ENCODE peak calls at places on chromosomes 12 and 14, in ten cellular contexts. One of them, this sample, is unnamed.

GRCh38 chr12:132631357-132632065 is 12.9 kb downstream of the P2RX2 start:
- DNase-seq in CD4-positive, CD25-positive, alpha-beta regulatory T cell: no peak
- DNase-seq in activated CD8-positive, alpha-beta T cell treated with anti-CD3 and anti-CD28 coated beads, Interleukin-2, amount 10 ng/mL, durations not matched to agents 7 days and 5 days: no peak
- DNase-seq in stimulated activated CD4-positive, alpha-beta T cell treated with anti-CD3 and anti-CD28 coated beads, Interleukin-1b, Interleukin-23, amount 100 ng/mL, for 48 hours: no peak
- DNase-seq in hypothalamus: no peak
- DNase-seq in effector memory CD8-positive, alpha-beta T cell: no peak
- DNase-seq in nephron progenitor cell: no peak
- DNase-seq in H7: peak
- DNase-seq in NCI-H146: no peak
- DNase-seq in HTR-8/SVneo: no peak
- DNase-seq in this sample: no peak

GRCh38 chr14:104051092-104051813 is 34.2 kb upstream of the ASPG start:
- DNase-seq in NCI-H146: no peak
- DNase-seq in H7: no peak
- DNase-seq in activated CD8-positive, alpha-beta T cell treated with anti-CD3 and anti-CD28 coated beads, Interleukin-2, amount 10 ng/mL, durations not matched to agents 7 days and 5 days: no peak
- DNase-seq in hypothalamus: no peak
- DNase-seq in CD4-positive, CD25-positive, alpha-beta regulatory T cell: no peak
- DNase-seq in effector memory CD8-positive, alpha-beta T cell: no peak
- DNase-seq in HTR-8/SVneo: no peak
- DNase-seq in nephron progenitor cell: no peak
- DNase-seq in stimulated activated CD4-positive, alpha-beta T cell treated with anti-CD3 and anti-CD28 coated beads, Interleukin-1b, Interleukin-23, amount 100 ng/mL, for 48 hours: no peak
- DNase-seq in this sample: no peak

GRCh38 chr12:104756901-104757300 is 201.2 kb downstream of the SLC41A2 start:
- DNase-seq in stimulated activated CD4-positive, alpha-beta T cell treated with anti-CD3 and anti-CD28 coated beads, Interleukin-1b, Interleukin-23, amount 100 ng/mL, for 48 hours: no peak
- DNase-seq in CD4-positive, CD25-positive, alpha-beta regulatory T cell: no peak
- DNase-seq in effector memory CD8-positive, alpha-beta T cell: no peak
- DNase-seq in HTR-8/SVneo: no peak
- DNase-seq in NCI-H146: no peak
- DNase-seq in hypothalamus: no peak
- DNase-seq in H7: peak
- DNase-seq in activated CD8-positive, alpha-beta T cell treated with anti-CD3 and anti-CD28 coated beads, Interleukin-2, amount 10 ng/mL, durations not matched to agents 7 days and 5 days: no peak
- DNase-seq in nephron progenitor cell: no peak
- DNase-seq in this sample: no peak

GRCh38 chr12:109240365-109240764 is 68.7 kb downstream of the FOXN4 start:
- DNase-seq in hypothalamus: no peak
- DNase-seq in stimulated activated CD4-positive, alpha-beta T cell treated with anti-CD3 and anti-CD28 coated beads, Interleukin-1b, Interleukin-23, amount 100 ng/mL, for 48 hours: no peak
- DNase-seq in HTR-8/SVneo: no peak
- DNase-seq in nephron progenitor cell: no peak
- DNase-seq in H7: no peak
- DNase-seq in CD4-positive, CD25-positive, alpha-beta regulatory T cell: no peak
- DNase-seq in effector memory CD8-positive, alpha-beta T cell: no peak
- DNase-seq in NCI-H146: no peak
- DNase-seq in activated CD8-positive, alpha-beta T cell treated with anti-CD3 and anti-CD28 coated beads, Interleukin-2, amount 10 ng/mL, durations not matched to agents 7 days and 5 days: no peak
- DNase-seq in this sample: no peak

GRCh38 chr12:130214686-130215370 is 52.6 kb downstream of the FZD10 start:
- DNase-seq in effector memory CD8-positive, alpha-beta T cell: no peak
- DNase-seq in CD4-positive, CD25-positive, alpha-beta regulatory T cell: no peak
- DNase-seq in HTR-8/SVneo: no peak
- DNase-seq in stimulated activated CD4-positive, alpha-beta T cell treated with anti-CD3 and anti-CD28 coated beads, Interleukin-1b, Interleukin-23, amount 100 ng/mL, for 48 hours: no peak
- DNase-seq in NCI-H146: no peak
- DNase-seq in H7: peak
- DNase-seq in activated CD8-positive, alpha-beta T cell treated with anti-CD3 and anti-CD28 coated beads, Interleukin-2, amount 10 ng/mL, durations not matched to agents 7 days and 5 days: no peak
- DNase-seq in hypothalamus: no peak
- DNase-seq in nephron progenitor cell: no peak
- DNase-seq in this sample: no peak

GRCh38 chr12:27733052-27733656 is 22.5 kb downstream of the MRPS35 start:
- DNase-seq in nephron progenitor cell: peak
- DNase-seq in NCI-H146: peak
- DNase-seq in H7: peak
- DNase-seq in CD4-positive, CD25-positive, alpha-beta regulatory T cell: peak
- DNase-seq in activated CD8-positive, alpha-beta T cell treated with anti-CD3 and anti-CD28 coated beads, Interleukin-2, amount 10 ng/mL, durations not matched to agents 7 days and 5 days: peak
- DNase-seq in stimulated activated CD4-positive, alpha-beta T cell treated with anti-CD3 and anti-CD28 coated beads, Interleukin-1b, Interleukin-23, amount 100 ng/mL, for 48 hours: no peak
- DNase-seq in effector memory CD8-positive, alpha-beta T cell: peak
- DNase-seq in hypothalamus: no peak
- DNase-seq in HTR-8/SVneo: peak
- DNase-seq in this sample: peak

GRCh38 chr12:46372131-46372851 is at the start of gene SLC38A2:
- DNase-seq in activated CD8-positive, alpha-beta T cell treated with anti-CD3 and anti-CD28 coated beads, Interleukin-2, amount 10 ng/mL, durations not matched to agents 7 days and 5 days: peak
- DNase-seq in stimulated activated CD4-positive, alpha-beta T cell treated with anti-CD3 and anti-CD28 coated beads, Interleukin-1b, Interleukin-23, amount 100 ng/mL, for 48 hours: peak
- DNase-seq in CD4-positive, CD25-positive, alpha-beta regulatory T cell: peak
- DNase-seq in NCI-H146: peak
- DNase-seq in nephron progenitor cell: peak
- DNase-seq in effector memory CD8-positive, alpha-beta T cell: peak
- DNase-seq in hypothalamus: peak
- DNase-seq in H7: peak
- DNase-seq in HTR-8/SVneo: peak
- DNase-seq in this sample: peak

GRCh38 chr12:93230311-93230689 is 147.4 kb upstream of the NUDT4 start:
- DNase-seq in hypothalamus: no peak
- DNase-seq in effector memory CD8-positive, alpha-beta T cell: no peak
- DNase-seq in NCI-H146: no peak
- DNase-seq in CD4-positive, CD25-positive, alpha-beta regulatory T cell: no peak
- DNase-seq in nephron progenitor cell: no peak
- DNase-seq in activated CD8-positive, alpha-beta T cell treated with anti-CD3 and anti-CD28 coated beads, Interleukin-2, amount 10 ng/mL, durations not matched to agents 7 days and 5 days: no peak
- DNase-seq in H7: no peak
- DNase-seq in HTR-8/SVneo: no peak
- DNase-seq in stimulated activated CD4-positive, alpha-beta T cell treated with anti-CD3 and anti-CD28 coated beads, Interleukin-1b, Interleukin-23, amount 100 ng/mL, for 48 hours: no peak
- DNase-seq in this sample: no peak

GRCh38 chr14:99230271-99231141 is 41.5 kb downstream of the BCL11B start:
- DNase-seq in stimulated activated CD4-positive, alpha-beta T cell treated with anti-CD3 and anti-CD28 coated beads, Interleukin-1b, Interleukin-23, amount 100 ng/mL, for 48 hours: peak
- DNase-seq in CD4-positive, CD25-positive, alpha-beta regulatory T cell: peak
- DNase-seq in H7: peak
- DNase-seq in nephron progenitor cell: no peak
- DNase-seq in NCI-H146: no peak
- DNase-seq in effector memory CD8-positive, alpha-beta T cell: peak
- DNase-seq in HTR-8/SVneo: no peak
- DNase-seq in activated CD8-positive, alpha-beta T cell treated with anti-CD3 and anti-CD28 coated beads, Interleukin-2, amount 10 ng/mL, durations not matched to agents 7 days and 5 days: peak
- DNase-seq in hypothalamus: no peak
- DNase-seq in this sample: no peak

GRCh38 chr12:120529641-120530314 is 820 bp upstream of the COQ5 start:
- DNase-seq in nephron progenitor cell: no peak
- DNase-seq in NCI-H146: peak
- DNase-seq in effector memory CD8-positive, alpha-beta T cell: no peak
- DNase-seq in CD4-positive, CD25-positive, alpha-beta regulatory T cell: no peak
- DNase-seq in activated CD8-positive, alpha-beta T cell treated with anti-CD3 and anti-CD28 coated beads, Interleukin-2, amount 10 ng/mL, durations not matched to agents 7 days and 5 days: no peak
- DNase-seq in H7: peak
- DNase-seq in HTR-8/SVneo: no peak
- DNase-seq in hypothalamus: no peak
- DNase-seq in stimulated activated CD4-positive, alpha-beta T cell treated with anti-CD3 and anti-CD28 coated beads, Interleukin-1b, Interleukin-23, amount 100 ng/mL, for 48 hours: no peak
- DNase-seq in this sample: peak

GRCh38 chr12:9255837-9256236 is 47.6 kb upstream of the PZP start:
- DNase-seq in hypothalamus: no peak
- DNase-seq in stimulated activated CD4-positive, alpha-beta T cell treated with anti-CD3 and anti-CD28 coated beads, Interleukin-1b, Interleukin-23, amount 100 ng/mL, for 48 hours: no peak
- DNase-seq in effector memory CD8-positive, alpha-beta T cell: no peak
- DNase-seq in H7: no peak
- DNase-seq in nephron progenitor cell: no peak
- DNase-seq in HTR-8/SVneo: no peak
- DNase-seq in CD4-positive, CD25-positive, alpha-beta regulatory T cell: no peak
- DNase-seq in activated CD8-positive, alpha-beta T cell treated with anti-CD3 and anti-CD28 coated beads, Interleukin-2, amount 10 ng/mL, durations not matched to agents 7 days and 5 days: no peak
- DNase-seq in NCI-H146: no peak
- DNase-seq in this sample: no peak

GRCh38 chr14:33629721-33630287 is 321.1 kb downstream of the EGLN3 start:
- DNase-seq in activated CD8-positive, alpha-beta T cell treated with anti-CD3 and anti-CD28 coated beads, Interleukin-2, amount 10 ng/mL, durations not matched to agents 7 days and 5 days: no peak
- DNase-seq in nephron progenitor cell: no peak
- DNase-seq in effector memory CD8-positive, alpha-beta T cell: no peak
- DNase-seq in HTR-8/SVneo: no peak
- DNase-seq in H7: no peak
- DNase-seq in hypothalamus: no peak
- DNase-seq in CD4-positive, CD25-positive, alpha-beta regulatory T cell: no peak
- DNase-seq in stimulated activated CD4-positive, alpha-beta T cell treated with anti-CD3 and anti-CD28 coated beads, Interleukin-1b, Interleukin-23, amount 100 ng/mL, for 48 hours: no peak
- DNase-seq in NCI-H146: no peak
- DNase-seq in this sample: no peak

GRCh38 chr12:39081910-39082309 is 176.5 kb upstream of the CPNE8 start:
- DNase-seq in HTR-8/SVneo: no peak
- DNase-seq in stimulated activated CD4-positive, alpha-beta T cell treated with anti-CD3 and anti-CD28 coated beads, Interleukin-1b, Interleukin-23, amount 100 ng/mL, for 48 hours: no peak
- DNase-seq in effector memory CD8-positive, alpha-beta T cell: no peak
- DNase-seq in activated CD8-positive, alpha-beta T cell treated with anti-CD3 and anti-CD28 coated beads, Interleukin-2, amount 10 ng/mL, durations not matched to agents 7 days and 5 days: no peak
- DNase-seq in H7: no peak
- DNase-seq in hypothalamus: no peak
- DNase-seq in CD4-positive, CD25-positive, alpha-beta regulatory T cell: no peak
- DNase-seq in NCI-H146: no peak
- DNase-seq in nephron progenitor cell: no peak
- DNase-seq in this sample: no peak

GRCh38 chr12:116508145-116509121 is 50.7 kb upstream of the MAP1LC3B2 start:
- DNase-seq in nephron progenitor cell: peak
- DNase-seq in effector memory CD8-positive, alpha-beta T cell: no peak
- DNase-seq in activated CD8-positive, alpha-beta T cell treated with anti-CD3 and anti-CD28 coated beads, Interleukin-2, amount 10 ng/mL, durations not matched to agents 7 days and 5 days: no peak
- DNase-seq in CD4-positive, CD25-positive, alpha-beta regulatory T cell: no peak
- DNase-seq in hypothalamus: peak
- DNase-seq in stimulated activated CD4-positive, alpha-beta T cell treated with anti-CD3 and anti-CD28 coated beads, Interleukin-1b, Interleukin-23, amount 100 ng/mL, for 48 hours: no peak
- DNase-seq in H7: peak
- DNase-seq in HTR-8/SVneo: no peak
- DNase-seq in NCI-H146: no peak
- DNase-seq in this sample: peak

GRCh38 chr12:66537866-66538265 is 141.0 kb downstream of the GRIP1 start:
- DNase-seq in hypothalamus: no peak
- DNase-seq in HTR-8/SVneo: no peak
- DNase-seq in effector memory CD8-positive, alpha-beta T cell: no peak
- DNase-seq in H7: no peak
- DNase-seq in stimulated activated CD4-positive, alpha-beta T cell treated with anti-CD3 and anti-CD28 coated beads, Interleukin-1b, Interleukin-23, amount 100 ng/mL, for 48 hours: no peak
- DNase-seq in activated CD8-positive, alpha-beta T cell treated with anti-CD3 and anti-CD28 coated beads, Interleukin-2, amount 10 ng/mL, durations not matched to agents 7 days and 5 days: no peak
- DNase-seq in NCI-H146: no peak
- DNase-seq in nephron progenitor cell: no peak
- DNase-seq in CD4-positive, CD25-positive, alpha-beta regulatory T cell: no peak
- DNase-seq in this sample: no peak